ENCODE peak calls at places on chromosome 21, in six cellular contexts. One of them, this sample, is unnamed.
A peak's percentile ranks its signal among the peaks of the same experiment; 100 is the strongest.

GRCh38 chr21:44539031-44539430 is 964 bp downstream of the KRTAP10-1 start:
- ATAC-seq in effector memory CD8-positive, alpha-beta T cell: no peak
- ATAC-seq in sciatic nerve: no peak
- ATAC-seq in Right ventricle myocardium superior: no peak
- ATAC-seq in right cardiac atrium: no peak
- ATAC-seq in activated CD4-positive, CD25-positive, alpha-beta regulatory T cell treated with anti-CD3 and anti-CD28 coated beads, Interleukin-2, amount 50 U/mL, for 24 hours: no peak
- ATAC-seq in this sample: no peak

GRCh38 chr21:31733521-31734149 is 1.7 kb upstream of the SCAF4 start:
- ATAC-seq in effector memory CD8-positive, alpha-beta T cell: no peak
- ATAC-seq in sciatic nerve: no peak
- ATAC-seq in Right ventricle myocardium superior: no peak
- ATAC-seq in right cardiac atrium: no peak
- ATAC-seq in activated CD4-positive, CD25-positive, alpha-beta regulatory T cell treated with anti-CD3 and anti-CD28 coated beads, Interleukin-2, amount 50 U/mL, for 24 hours: no peak
- ATAC-seq in this sample: no peak

GRCh38 chr21:20591294-20591693 is 406.9 kb upstream of the NCAM2 start:
- ATAC-seq in effector memory CD8-positive, alpha-beta T cell: no peak
- ATAC-seq in sciatic nerve: no peak
- ATAC-seq in Right ventricle myocardium superior: no peak
- ATAC-seq in right cardiac atrium: no peak
- ATAC-seq in activated CD4-positive, CD25-positive, alpha-beta regulatory T cell treated with anti-CD3 and anti-CD28 coated beads, Interleukin-2, amount 50 U/mL, for 24 hours: no peak
- ATAC-seq in this sample: no peak

GRCh38 chr21:15688809-15689208 is 41.0 kb upstream of the USP25 start:
- ATAC-seq in effector memory CD8-positive, alpha-beta T cell: peak; percentile 65
- ATAC-seq in sciatic nerve: no peak
- ATAC-seq in Right ventricle myocardium superior: no peak
- ATAC-seq in right cardiac atrium: no peak
- ATAC-seq in activated CD4-positive, CD25-positive, alpha-beta regulatory T cell treated with anti-CD3 and anti-CD28 coated beads, Interleukin-2, amount 50 U/mL, for 24 hours: no peak
- ATAC-seq in this sample: no peak

GRCh38 chr21:26096494-26096893 is 74.1 kb downstream of the APP start:
- ATAC-seq in effector memory CD8-positive, alpha-beta T cell: no peak
- ATAC-seq in sciatic nerve: no peak
- ATAC-seq in Right ventricle myocardium superior: no peak
- ATAC-seq in right cardiac atrium: no peak
- ATAC-seq in activated CD4-positive, CD25-positive, alpha-beta regulatory T cell treated with anti-CD3 and anti-CD28 coated beads, Interleukin-2, amount 50 U/mL, for 24 hours: no peak
- ATAC-seq in this sample: no peak

GRCh38 chr21:43884012-43884860 is 19.2 kb downstream of the AGPAT3 start:
- ATAC-seq in effector memory CD8-positive, alpha-beta T cell: no peak
- ATAC-seq in sciatic nerve: peak; percentile 56
- ATAC-seq in Right ventricle myocardium superior: peak; percentile 45
- ATAC-seq in right cardiac atrium: peak; percentile 66
- ATAC-seq in activated CD4-positive, CD25-positive, alpha-beta regulatory T cell treated with anti-CD3 and anti-CD28 coated beads, Interleukin-2, amount 50 U/mL, for 24 hours: peak; percentile 71
- ATAC-seq in this sample: no peak

GRCh38 chr21:34133802-34134201 is 60.4 kb downstream of the MRPS6 start:
- ATAC-seq in effector memory CD8-positive, alpha-beta T cell: no peak
- ATAC-seq in sciatic nerve: no peak
- ATAC-seq in Right ventricle myocardium superior: no peak
- ATAC-seq in right cardiac atrium: no peak
- ATAC-seq in activated CD4-positive, CD25-positive, alpha-beta regulatory T cell treated with anti-CD3 and anti-CD28 coated beads, Interleukin-2, amount 50 U/mL, for 24 hours: no peak
- ATAC-seq in this sample: no peak

GRCh38 chr21:41477641-41478318 is 30.2 kb downstream of the TMPRSS2 start:
- ATAC-seq in effector memory CD8-positive, alpha-beta T cell: no peak
- ATAC-seq in sciatic nerve: peak; percentile 74
- ATAC-seq in Right ventricle myocardium superior: no peak
- ATAC-seq in right cardiac atrium: no peak
- ATAC-seq in activated CD4-positive, CD25-positive, alpha-beta regulatory T cell treated with anti-CD3 and anti-CD28 coated beads, Interleukin-2, amount 50 U/mL, for 24 hours: no peak
- ATAC-seq in this sample: no peak

GRCh38 chr21:31725202-31725840 is 6.6 kb downstream of the SCAF4 start:
- ATAC-seq in effector memory CD8-positive, alpha-beta T cell: no peak
- ATAC-seq in sciatic nerve: no peak
- ATAC-seq in Right ventricle myocardium superior: no peak
- ATAC-seq in right cardiac atrium: no peak
- ATAC-seq in activated CD4-positive, CD25-positive, alpha-beta regulatory T cell treated with anti-CD3 and anti-CD28 coated beads, Interleukin-2, amount 50 U/mL, for 24 hours: peak; percentile 69
- ATAC-seq in this sample: no peak

GRCh38 chr21:34072145-34073031 is 990 bp upstream of the MRPS6 start:
- ATAC-seq in effector memory CD8-positive, alpha-beta T cell: no peak
- ATAC-seq in sciatic nerve: peak; percentile 59
- ATAC-seq in Right ventricle myocardium superior: peak; percentile 41
- ATAC-seq in right cardiac atrium: peak; percentile 47
- ATAC-seq in activated CD4-positive, CD25-positive, alpha-beta regulatory T cell treated with anti-CD3 and anti-CD28 coated beads, Interleukin-2, amount 50 U/mL, for 24 hours: no peak
- ATAC-seq in this sample: peak; percentile 37